ENCODE peak calls at places on chromosomes 11 and 22, in nine cellular contexts. A is sigmoid colon, R is psoas muscle, W is cardiac muscle cell, T is heart right ventricle, Q is cardiac fibroblast, G is astrocyte of the spinal cord, O is A549, F is AG10803. H is an unnamed sample.

GRCh38 chr11:26045082-26045481 is 286.8 kb upstream of the ANO3 start:
- DNase-seq in A (no peak), Q (no peak), W (no peak), O (no peak), T (no peak), R (no peak), F (no peak), G (no peak), H (no peak)

GRCh38 chr11:15800121-15800800 is 556.1 kb downstream of the SOX6 start:
- DNase-seq in T (peak), R (peak), W (peak), A (no peak), Q (peak), G (peak), O (no peak), F (peak), H (peak)

GRCh38 chr22:50320671-50321325 is 6.0 kb downstream of the DENND6B start:
- DNase-seq in F (no peak), T (no peak), G (no peak), W (no peak), A (no peak), O (no peak), R (no peak), Q (no peak), H (no peak)

GRCh38 chr11:10856689-10857603 is 907 bp downstream of the ZBED5 start:
- DNase-seq in G (peak), Q (peak), W (peak), R (no peak), F (peak), T (peak), O (no peak), A (peak), H (peak)

GRCh38 chr22:46557736-46558480 is 20.5 kb upstream of the CELSR1 start:
- DNase-seq in R (peak), Q (no peak), A (peak), F (no peak), O (no peak), G (no peak), W (no peak), T (no peak), H (no peak)

GRCh38 chr11:12130180-12130980 is 20.0 kb downstream of the MICAL2 start:
- DNase-seq in O (no peak), A (no peak), G (no peak), F (no peak), W (no peak), R (no peak), T (no peak), Q (no peak), H (no peak)

GRCh38 chr11:111448420-111448819 is 63.8 kb downstream of the BTG4 start:
- DNase-seq in R (no peak), O (no peak), W (no peak), F (no peak), Q (no peak), A (no peak), G (no peak), T (no peak), H (no peak)

GRCh38 chr11:118084247-118084646 is 2.5 kb downstream of the SMIM35 start:
- DNase-seq in O (no peak), A (no peak), R (peak), T (peak), G (no peak), W (peak), F (peak), Q (peak), H (peak)

GRCh38 chr11:87819141-87819540 is 356.1 kb downstream of the RAB38 start:
- DNase-seq in F (peak), R (no peak), A (no peak), Q (peak), W (peak), T (no peak), O (no peak), G (peak), H (peak)

GRCh38 chr11:102047305-102047924 is at the start of gene CFAP300:
- DNase-seq in A (peak), Q (peak), F (peak), G (peak), R (peak), W (peak), T (peak), O (peak), H (peak)

GRCh38 chr11:69299572-69299971 is 5.6 kb downstream of the MYEOV start:
- DNase-seq in Q (no peak), T (no peak), G (no peak), O (no peak), A (no peak), R (no peak), F (no peak), W (no peak), H (no peak)

GRCh38 chr22:49233507-49234100 is 594.1 kb downstream of the BRD1 start:
- DNase-seq in R (no peak), Q (no peak), G (no peak), A (no peak), O (no peak), W (no peak), T (no peak), F (no peak), H (no peak)

GRCh38 chr11:70281114-70281729 is 10.7 kb downstream of the PPFIA1 start:
- DNase-seq in F (no peak), T (peak), W (peak), R (no peak), O (no peak), A (peak), G (peak), Q (peak), H (peak)

GRCh38 chr11:119975561-119976152 is 162.3 kb downstream of the TRIM29 start:
- DNase-seq in O (no peak), Q (no peak), F (no peak), R (peak), W (no peak), G (no peak), T (peak), A (no peak), H (no peak)

GRCh38 chr11:12281571-12282478 is 95.5 kb upstream of the PARVA start:
- DNase-seq in A (peak), T (peak), R (peak), Q (peak), F (peak), O (peak), W (peak), G (peak), H (peak)

GRCh38 chr22:28801845-28802594 is 1.7 kb upstream of the XBP1 start:
- DNase-seq in R (no peak), T (peak), G (no peak), F (peak), A (no peak), W (no peak), Q (no peak), O (no peak), H (no peak)

GRCh38 chr11:19525714-19526113 is 186.9 kb upstream of the NAV2 start:
- DNase-seq in O (no peak), W (no peak), Q (no peak), R (no peak), F (no peak), T (no peak), A (no peak), G (no peak), H (no peak)

GRCh38 chr11:76844511-76844910 is 16.2 kb upstream of the ACER3 start:
- DNase-seq in Q (no peak), R (no peak), W (peak), A (no peak), F (no peak), O (no peak), T (no peak), G (no peak), H (no peak)

GRCh38 chr11:106152824-106153223 is 75.4 kb downstream of the AASDHPPT start:
- DNase-seq in A (no peak), W (peak), Q (peak), G (peak), T (no peak), O (no peak), R (no peak), F (peak), H (peak)

GRCh38 chr11:35049906-35050531 is 89.0 kb upstream of the CD44 start:
- DNase-seq in R (no peak), T (no peak), O (no peak), F (no peak), G (no peak), W (no peak), A (no peak), Q (no peak), H (no peak)

GRCh38 chr11:69123593-69124545 is 31.9 kb upstream of the SMIM38 start:
- DNase-seq in O (no peak), W (no peak), Q (no peak), R (no peak), T (no peak), G (no peak), A (no peak), F (no peak), H (no peak)

GRCh38 chr11:93020248-93021088 is 51.0 kb downstream of the MTNR1B start:
- DNase-seq in W (peak), Q (peak), T (no peak), A (no peak), F (peak), G (peak), R (no peak), O (peak), H (peak)

GRCh38 chr11:113176971-113177370 is 137.4 kb upstream of the TTC12 start:
- DNase-seq in A (no peak), O (no peak), W (peak), G (peak), R (no peak), Q (peak), T (no peak), F (peak), H (peak)

GRCh38 chr11:63761173-63761572 is 7.4 kb downstream of the ZFTA start:
- DNase-seq in Q (no peak), G (no peak), A (no peak), R (no peak), O (no peak), F (no peak), W (no peak), T (no peak), H (no peak)

GRCh38 chr22:50315289-50316113 is 8.1 kb upstream of the PLXNB2 start:
- DNase-seq in W (no peak), A (no peak), R (no peak), T (no peak), F (no peak), G (no peak), O (no peak), Q (no peak), H (no peak)

GRCh38 chr11:123110397-123110796 is 48.5 kb upstream of the HSPA8 start:
- DNase-seq in G (no peak), A (no peak), T (no peak), O (no peak), R (no peak), F (no peak), W (no peak), Q (no peak), H (no peak)

DNA sequence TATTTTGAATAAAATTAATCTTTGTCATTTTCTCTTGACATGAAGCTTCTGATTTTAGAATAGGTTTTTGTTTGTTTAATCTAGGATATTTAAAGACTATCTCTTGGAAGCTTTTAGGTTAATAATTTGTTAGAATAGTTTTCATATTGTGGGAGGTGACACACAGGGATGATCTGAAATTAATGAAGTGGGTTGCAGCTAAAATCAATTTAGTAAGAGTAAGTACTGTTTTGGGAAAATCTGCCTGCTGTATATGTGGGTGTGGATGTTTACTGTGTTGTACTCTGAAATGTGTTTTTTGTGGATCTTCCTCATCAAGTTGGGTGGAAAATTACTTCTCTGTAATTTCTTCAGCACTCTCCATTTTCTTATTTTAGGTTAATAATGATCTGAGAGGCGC is 67.3 kb downstream of the BID start:
- DNase-seq in A (no peak), T (no peak), R (no peak), Q (peak), F (no peak), W (no peak), G (no peak), O (no peak), H (no peak)
- H3K4me3 ChIP-seq in A (peak), T (peak), R (peak), Q (peak), F (peak), W (no peak), G (peak), O (peak), H (peak)

GRCh38 chr11:6557063-6557462 is 46.4 kb downstream of the RRP8 start:
- DNase-seq in F (no peak), O (no peak), R (no peak), W (no peak), Q (no peak), G (no peak), T (no peak), A (no peak), H (no peak)
- TF ChIP-seq CTCF in F (no peak), O (no peak), R (no peak), W (no peak), Q (no peak), G (no peak), T (no peak), A (no peak), H (no peak)

GRCh38 chr11:65653229-65654225 is 9.2 kb downstream of the RELA start:
- DNase-seq in Q (no peak), R (peak), T (no peak), W (peak), O (no peak), F (no peak), G (no peak), A (peak), H (peak)
- H3K4me3 ChIP-seq in Q (peak), R (peak), T (peak), W (peak), O (peak), F (peak), G (no peak), A (peak), H (peak)

GRCh38 chr11:80694385-80694784 is 1253.6 kb upstream of the TENM4 start:
- DNase-seq in F (no peak), Q (no peak), A (no peak), W (no peak), T (no peak), G (no peak), R (no peak), O (no peak), H (no peak)

GRCh38 chr11:80702264-80702663 is 1261.4 kb upstream of the TENM4 start:
- DNase-seq in A (no peak), R (no peak), O (no peak), F (no peak), W (peak), Q (no peak), T (no peak), G (no peak), H (no peak)

GRCh38 chr11:80700386-80700785 is 1259.6 kb upstream of the TENM4 start:
- DNase-seq in R (no peak), F (no peak), T (no peak), O (no peak), W (no peak), Q (no peak), G (no peak), A (no peak), H (no peak)

GRCh38 chr11:80698646-80699045 is 1257.8 kb upstream of the TENM4 start:
- DNase-seq in R (no peak), Q (no peak), O (no peak), F (no peak), A (no peak), W (no peak), G (no peak), T (no peak), H (no peak)
- TF ChIP-seq CTCF in R (no peak), Q (no peak), O (no peak), F (no peak), A (no peak), W (no peak), G (no peak), T (no peak), H (no peak)

GRCh38 chr22:26610072-26610958 is 7.5 kb downstream of the CRYBB1 start:
- DNase-seq in F (peak), Q (peak), O (no peak), A (no peak), T (peak), W (peak), G (peak), R (no peak), H (peak)
- H3K4me3 ChIP-seq in F (no peak), Q (no peak), O (no peak), A (no peak), T (no peak), W (no peak), G (no peak), R (no peak), H (no peak)

DNA sequence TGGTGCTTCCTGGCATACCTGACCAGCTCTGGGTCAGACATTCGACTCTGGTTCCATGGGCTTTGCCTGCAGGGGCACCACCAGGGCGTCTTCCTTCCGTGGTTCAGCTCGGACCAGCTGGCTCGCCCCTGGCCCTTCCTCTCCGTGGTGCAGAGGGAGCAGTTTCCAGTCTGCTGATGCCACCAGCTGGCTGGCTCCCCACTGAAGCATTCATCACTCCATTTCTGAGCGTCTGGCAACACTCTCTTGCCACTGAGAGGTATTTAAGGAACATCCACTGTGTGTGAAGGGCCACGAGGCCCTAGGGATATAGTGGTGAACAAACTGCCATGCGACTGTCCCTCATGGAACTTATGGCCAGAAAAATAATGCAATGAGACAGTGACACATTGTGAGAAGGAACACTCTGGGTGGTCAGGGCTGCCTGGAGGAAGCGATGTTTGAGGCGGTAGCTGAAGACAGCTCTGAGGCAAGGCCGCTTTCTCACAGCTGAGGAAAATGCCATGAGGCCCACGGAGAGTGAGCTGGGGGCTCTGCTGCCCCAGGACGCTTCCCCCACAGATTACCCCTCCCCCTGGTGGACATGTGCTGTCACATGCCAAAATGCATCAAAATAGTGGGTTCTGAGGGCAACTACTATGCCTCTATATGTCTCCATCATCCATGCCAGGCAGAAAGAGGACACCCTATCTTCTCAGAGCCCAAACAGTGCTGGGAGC is 44.9 kb upstream of the ARFGAP3 start:
- DNase-seq in O (no peak), A (no peak), W (no peak), G (no peak), F (no peak), Q (no peak), R (peak), T (peak), H (no peak)
- TF ChIP-seq CTCF in O (no peak), A (no peak), W (peak), G (peak), F (peak), Q (peak), R (peak), T (no peak), H (peak)

DNA sequence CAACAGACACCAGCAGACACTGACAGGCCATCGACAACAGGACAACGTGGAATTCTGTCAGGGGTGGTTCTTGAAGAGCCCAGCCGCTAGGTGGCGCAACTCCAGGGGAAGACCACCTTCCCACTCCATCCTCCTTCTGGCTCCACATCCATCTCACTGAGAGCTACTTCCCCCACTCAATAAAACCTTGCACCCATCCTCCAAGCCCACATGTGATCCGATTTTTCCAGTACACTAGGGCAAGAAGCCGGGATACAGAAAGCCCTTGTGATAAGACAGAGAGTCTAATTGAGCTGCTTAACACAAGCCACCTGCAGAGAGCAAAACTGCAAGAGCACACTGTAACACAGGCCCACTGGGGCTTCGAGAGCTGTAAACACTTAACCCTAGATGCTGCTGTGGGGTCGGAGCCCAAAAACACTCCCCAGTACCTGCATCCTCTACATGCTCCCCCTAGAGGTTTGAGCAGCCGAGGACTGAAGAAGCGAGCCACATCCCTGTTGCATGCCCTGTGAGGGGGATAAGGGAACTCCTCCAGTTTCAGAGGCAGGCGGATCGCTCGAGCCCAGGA is 11.5 kb upstream of the RAB39A start:
- DNase-seq in O (no peak), G (no peak), Q (peak), R (no peak), A (no peak), T (no peak), F (peak), W (peak), H (peak)
- H3K4me3 ChIP-seq in O (no peak), G (no peak), Q (no peak), R (no peak), A (no peak), T (no peak), F (no peak), W (no peak), H (no peak)

GRCh38 chr11:45852712-45853101 is 5.4 kb downstream of the CRY2 start:
- DNase-seq in F (no peak), A (no peak), W (no peak), R (peak), O (no peak), G (no peak), Q (no peak), T (peak), H (no peak)

GRCh38 chr11:45850446-45850845 is 3.2 kb downstream of the CRY2 start:
- DNase-seq in T (no peak), F (no peak), Q (peak), O (no peak), R (no peak), W (peak), A (no peak), G (peak), H (peak)

GRCh38 chr11:45855308-45855707 is 8.0 kb downstream of the CRY2 start:
- DNase-seq in Q (no peak), T (no peak), A (no peak), W (no peak), O (no peak), R (no peak), G (no peak), F (peak), H (no peak)

GRCh38 chr11:45853616-45854219 is 6.4 kb downstream of the CRY2 start:
- DNase-seq in Q (no peak), R (peak), G (no peak), F (no peak), A (no peak), O (no peak), W (no peak), T (peak), H (no peak)

DNA sequence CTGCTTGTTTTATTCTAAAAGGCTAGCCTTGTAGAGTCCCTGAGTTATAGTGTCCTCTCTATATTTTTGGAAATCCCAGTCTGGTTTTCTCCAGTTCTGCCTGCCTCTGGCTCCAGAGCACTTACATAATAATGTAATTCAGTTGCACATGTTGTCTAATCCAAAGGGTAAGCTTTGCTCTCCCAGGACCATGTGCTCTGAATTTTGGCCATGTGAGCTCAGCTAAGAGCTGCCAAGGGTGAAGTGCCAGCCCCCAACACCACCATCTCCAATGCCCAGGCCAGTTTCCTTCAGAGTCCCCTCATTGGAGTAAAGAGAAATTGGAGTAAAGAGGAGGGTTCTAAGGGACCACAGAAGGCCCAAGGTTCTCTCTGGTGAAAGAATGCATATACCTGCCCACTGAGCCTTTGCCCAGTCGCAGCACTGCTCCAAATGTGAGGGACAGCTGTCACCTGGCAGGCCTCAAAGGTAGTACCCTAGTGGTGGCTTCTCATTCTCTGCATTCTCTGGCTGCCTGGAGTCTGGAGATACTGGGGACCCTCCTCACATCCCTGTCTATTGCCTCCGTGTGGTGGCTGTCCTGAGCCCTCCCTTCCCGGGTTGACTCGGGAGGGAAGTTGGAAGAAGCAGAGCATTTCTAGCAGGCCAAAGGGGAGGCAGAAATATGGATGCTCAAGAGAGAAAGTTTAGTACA is 4.9 kb downstream of the CRY2 start:
- DNase-seq in R (no peak), A (no peak), O (no peak), W (no peak), Q (no peak), T (peak), G (no peak), F (peak), H (no peak)
- TF ChIP-seq CTCF in R (no peak), A (no peak), O (no peak), W (no peak), Q (no peak), T (no peak), G (no peak), F (no peak), H (no peak)

H was measured in fibroblast of pulmonary artery.